ENCODE peak calls at places on chromosomes 4 and X, in ten cellular contexts. X, U, I, P, T, L, V, F, M and B are unnamed samples.

GRCh38 chr4:17762705-17763104 is 18.7 kb downstream of the FAM184B start:
- DNase-seq in I (no peak), P (no peak), V (no peak), T (no peak), M (no peak), X (no peak), U (peak), L (peak), F (no peak), B (peak)

GRCh38 chr4:136412708-136413107 is 1119.6 kb downstream of the PCDH18 start:
- DNase-seq in M (no peak), U (no peak), F (no peak), X (no peak), P (no peak), V (no peak), I (no peak), L (peak), T (no peak), B (no peak)

GRCh38 chrX:47191331-47191730 is 2.3 kb upstream of the UBA1 start:
- DNase-seq in X (peak), U (no peak), M (peak), V (no peak), F (no peak), P (peak), I (peak), L (peak), T (no peak), B (peak)

GRCh38 chrX:118360429-118361125 is 14.7 kb downstream of the WDR44 start:
- DNase-seq in X (no peak), F (no peak), P (no peak), I (no peak), T (no peak), L (peak), V (no peak), M (no peak), U (no peak), B (no peak)

GRCh38 chr4:44237643-44238042 is 211.0 kb downstream of the KCTD8 start:
- DNase-seq in P (no peak), F (no peak), M (no peak), V (no peak), I (no peak), T (no peak), U (no peak), L (no peak), X (no peak), B (no peak)

GRCh38 chr4:3074846-3075651 is 568 bp downstream of the HTT start:
- DNase-seq in U (peak), P (peak), I (peak), M (peak), V (peak), L (peak), X (peak), F (peak), T (peak), B (peak)

GRCh38 chr4:8709050-8709728 is 116.6 kb downstream of the CPZ start:
- DNase-seq in M (no peak), X (no peak), P (no peak), L (no peak), U (no peak), V (peak), I (no peak), F (no peak), T (no peak), B (no peak)

GRCh38 chrX:141839856-141840255 is 1.7 kb downstream of the MAGEC3 start:
- DNase-seq in F (no peak), M (no peak), P (no peak), V (no peak), T (no peak), L (peak), X (no peak), I (no peak), U (no peak), B (no peak)

GRCh38 chr4:55396305-55397023 is 707 bp downstream of the TMEM165 start:
- DNase-seq in T (peak), X (peak), I (peak), M (peak), F (peak), U (peak), P (peak), V (peak), L (peak), B (peak)

GRCh38 chr4:1045193-1045594 is 33.8 kb downstream of the FGFRL1 start:
- DNase-seq in U (no peak), X (no peak), T (no peak), F (peak), V (no peak), M (no peak), P (no peak), I (no peak), L (no peak), B (no peak)

GRCh38 chr4:121139533-121140222 is 24.4 kb downstream of the TNIP3 start:
- DNase-seq in L (peak), U (peak), I (no peak), V (no peak), M (no peak), T (no peak), X (no peak), P (no peak), F (no peak), B (no peak)

GRCh38 chrX:31708116-31708515 is 636.3 kb upstream of the FTHL17 start:
- DNase-seq in V (no peak), M (no peak), I (no peak), U (no peak), P (no peak), F (no peak), L (peak), X (no peak), T (no peak), B (no peak)

GRCh38 chr4:181578911-181579310 is 664.3 kb upstream of the TENM3 start:
- DNase-seq in F (no peak), V (no peak), P (no peak), T (no peak), I (no peak), M (no peak), U (no peak), L (peak), X (no peak), B (no peak)

GRCh38 chrX:11427082-11428033 is 134.1 kb downstream of the AMELX start:
- DNase-seq in V (peak), F (peak), P (no peak), I (no peak), M (no peak), L (peak), U (no peak), T (peak), X (no peak), B (no peak)

GRCh38 chrX:33339219-33339618 is 127.9 kb upstream of the DMD start:
- DNase-seq in I (no peak), F (no peak), P (no peak), L (peak), X (no peak), T (no peak), M (no peak), U (no peak), V (no peak), B (peak)

GRCh38 chrX:129427267-129427666 is 96.0 kb downstream of the SMARCA1 start:
- DNase-seq in P (no peak), U (no peak), T (no peak), V (no peak), F (no peak), L (no peak), M (no peak), I (no peak), X (no peak), B (no peak)

GRCh38 chr4:112296949-112297483 is at the start of gene ALPK1:
- DNase-seq in P (no peak), M (no peak), V (no peak), U (peak), X (no peak), L (peak), F (no peak), I (no peak), T (no peak), B (no peak)

GRCh38 chr4:62928483-62928882 is 1480.8 kb downstream of the TECRL start:
- DNase-seq in U (no peak), T (no peak), X (no peak), P (no peak), V (no peak), M (no peak), I (no peak), L (no peak), F (no peak), B (no peak)

GRCh38 chr4:168633474-168633873 is 136.6 kb downstream of the PALLD start:
- DNase-seq in I (no peak), U (no peak), P (no peak), F (no peak), X (no peak), L (no peak), M (no peak), V (no peak), T (no peak), B (no peak)

GRCh38 chr4:100098681-100099080 is 91.6 kb downstream of the DDIT4L start:
- DNase-seq in F (no peak), T (no peak), X (no peak), M (no peak), I (no peak), U (no peak), V (no peak), L (no peak), P (no peak), B (no peak)

GRCh38 chr4:167606551-167606950 is 372.3 kb upstream of the SPOCK3 start:
- DNase-seq in X (no peak), M (no peak), P (no peak), U (no peak), V (no peak), F (no peak), I (no peak), T (no peak), L (no peak), B (no peak)

GRCh38 chrX:19040373-19040772 is 56.5 kb upstream of the PHKA2 start:
- DNase-seq in M (no peak), V (no peak), P (no peak), T (no peak), X (no peak), F (no peak), L (no peak), I (no peak), U (no peak), B (no peak)

GRCh38 chr4:77599378-77599777 is 6.2 kb upstream of the CXCL13 start:
- DNase-seq in X (no peak), U (peak), V (no peak), F (no peak), L (peak), M (no peak), I (no peak), T (no peak), P (no peak), B (no peak)

GRCh38 chr4:78939667-78940008 is 400 bp upstream of the PAQR3 start:
- DNase-seq in P (peak), L (no peak), T (no peak), M (no peak), V (no peak), F (no peak), U (no peak), X (no peak), I (no peak), B (no peak)

GRCh38 chr4:137463377-137464003 is 68.8 kb downstream of the PCDH18 start:
- DNase-seq in T (no peak), F (no peak), V (no peak), U (no peak), I (no peak), M (no peak), P (no peak), L (no peak), X (no peak), B (no peak)